ENCODE peak calls at places on chromosomes 11 and 22, in five cellular contexts. C is right lobe of liver; Y is testis; J is neural progenitor cell; I is CD8-positive, alpha-beta T cell. H is an unnamed sample.
A peak's percentile ranks its signal among the peaks of the same experiment; 100 is the strongest.

GRCh38 chr11:22044126-22044525 is 148.8 kb upstream of the ANO5 start:
- DNase-seq in C (no peak), Y (no peak), J (no peak), I (no peak), H (no peak)

GRCh38 chr22:39233736-39234120 is 11.1 kb downstream of the PDGFB start:
- DNase-seq in C (no peak), Y (no peak), J (peak; percentile 60), I (no peak), H (no peak)

GRCh38 chr11:109853156-109853776 is 239.9 kb upstream of the ZC3H12C start:
- DNase-seq in C (no peak), Y (no peak), J (peak; percentile 43), I (no peak), H (no peak)

GRCh38 chr11:3156282-3156660 is 8.8 kb downstream of the OSBPL5 start:
- DNase-seq in C (peak; percentile 27), Y (no peak), J (no peak), I (no peak), H (no peak)

GRCh38 chr11:64894070-64894811 is 15.8 kb upstream of the EHD1 start:
- DNase-seq in C (peak; percentile 91), Y (peak; percentile 84), J (peak; percentile 80), I (peak; percentile 97), H (peak; percentile 74)

GRCh38 chr11:69022268-69022667 is 9.2 kb upstream of the MRGPRF start:
- DNase-seq in C (no peak), Y (no peak), J (no peak), I (no peak), H (no peak)

GRCh38 chr11:109547356-109548027 is 125.5 kb downstream of the C11orf87 start:
- DNase-seq in C (no peak), Y (no peak), J (no peak), I (no peak), H (no peak)

GRCh38 chr11:124961972-124962609 is 8.1 kb downstream of the CCDC15 start:
- DNase-seq in C (no peak), Y (no peak), J (peak; percentile 72), I (no peak), H (no peak)

GRCh38 chr11:3835100-3835485 is 5.7 kb downstream of the RHOG start:
- DNase-seq in C (no peak), Y (no peak), J (no peak), I (no peak), H (no peak)

GRCh38 chr22:19036523-19037273 is 85.5 kb downstream of the DGCR2 start:
- DNase-seq in C (peak; percentile 47), Y (no peak), J (no peak), I (no peak), H (no peak)

GRCh38 chr11:88310246-88310645 is 27.3 kb downstream of the CTSC start:
- DNase-seq in C (no peak), Y (no peak), J (no peak), I (no peak), H (no peak)

GRCh38 chr11:124069429-124070401 is 28.6 kb upstream of the OR10G7 start:
- DNase-seq in C (peak; percentile 64), Y (peak; percentile 43), J (peak; percentile 86), I (no peak), H (no peak)

GRCh38 chr22:44622147-44622427 is 79.9 kb upstream of the PRR5 start:
- DNase-seq in C (no peak), Y (peak; percentile 61), J (peak; percentile 83), I (no peak), H (peak; percentile 10)

GRCh38 chr11:63574856-63575602 is 11.8 kb upstream of the PLAAT2 start:
- DNase-seq in C (peak; percentile 85), Y (peak; percentile 27), J (no peak), I (no peak), H (peak; percentile 49)

GRCh38 chr11:45332486-45332934 is 46.4 kb upstream of the SYT13 start:
- DNase-seq in C (no peak), Y (peak; percentile 45), J (peak; percentile 62), I (peak; percentile 58), H (peak; percentile 45)

GRCh38 chr22:23753371-23753770 is 854 bp downstream of the VPREB3 start:
- DNase-seq in C (no peak), Y (no peak), J (no peak), I (no peak), H (no peak)

GRCh38 chr22:23751441-23751996 is 607 bp upstream of the ZNF70 start:
- DNase-seq in C (no peak), Y (peak; percentile 62), J (peak; percentile 68), I (no peak), H (peak; percentile 61)

GRCh38 chr22:23752750-23753149 is 1.5 kb downstream of the VPREB3 start:
- DNase-seq in C (no peak), Y (no peak), J (no peak), I (no peak), H (no peak)

GRCh38 chr22:23750744-23751440 is at the start of gene ZNF70:
- DNase-seq in C (peak; percentile 91), Y (peak; percentile 95), J (peak; percentile 97), I (peak; percentile 92), H (peak; percentile 89)

GRCh38 chr22:23752090-23752691 is 1.3 kb upstream of the ZNF70 start:
- DNase-seq in C (no peak), Y (no peak), J (no peak), I (no peak), H (peak; percentile 47)
- H3K27ac ChIP-seq in C (no peak overlapping the region), Y (no peak overlapping the region), J (no peak overlapping the region), I (no peak overlapping the region), H (no peak overlapping the region)

DNA sequence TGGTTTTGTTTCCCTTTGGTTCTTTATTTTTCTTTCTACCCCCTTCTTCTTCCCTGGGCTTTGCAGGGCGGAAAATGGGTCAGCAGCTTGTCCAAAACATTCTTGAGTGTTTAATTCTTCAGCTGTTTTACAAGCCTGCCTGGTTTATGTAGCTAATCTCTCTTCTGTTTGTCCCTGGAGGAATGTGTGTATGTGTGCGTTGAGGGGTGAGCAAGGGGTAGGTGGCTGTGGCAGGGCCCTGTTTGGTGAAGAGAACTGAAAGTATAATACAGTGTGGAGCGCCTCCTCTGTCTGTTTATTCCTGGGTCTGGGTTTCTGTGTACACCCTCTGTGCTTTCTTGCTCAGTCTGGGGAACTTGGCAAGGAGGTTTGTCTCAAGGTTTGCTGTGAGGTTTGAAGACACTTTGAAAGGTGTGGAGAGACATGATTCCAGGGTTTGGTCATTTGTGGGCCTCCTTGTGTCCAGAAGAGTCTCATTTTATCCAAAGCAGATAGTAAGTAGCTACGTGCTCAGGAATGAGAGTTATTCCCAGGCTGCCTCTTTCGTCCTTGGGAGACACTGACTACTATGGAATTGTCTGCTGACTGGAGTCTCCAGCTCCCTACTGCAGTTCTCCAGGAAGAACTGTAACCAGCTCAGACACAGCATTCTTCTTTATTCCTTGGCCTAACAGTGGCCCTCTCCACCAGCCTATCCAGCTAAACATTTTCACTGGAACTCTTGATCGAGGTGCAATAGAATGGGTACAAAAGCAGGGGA is 175.6 kb downstream of the ADAMTS15 start:
- DNase-seq in C (no peak), Y (no peak), J (no peak), I (no peak), H (no peak)
- H3K27ac ChIP-seq in C (no peak overlapping the region), Y (no peak overlapping the region), J (no peak overlapping the region), I (no peak overlapping the region), H (no peak overlapping the region)

GRCh38 chr11:71998061-71998460 is 648 bp upstream of the IL18BP start:
- DNase-seq in C (no peak), Y (no peak), J (no peak), I (no peak), H (no peak)

GRCh38 chr11:71995726-71996291 is 2.9 kb upstream of the IL18BP start:
- DNase-seq in C (no peak), Y (no peak), J (no peak), I (no peak), H (no peak)

GRCh38 chr11:71996517-71996916 is 2.2 kb upstream of the IL18BP start:
- DNase-seq in C (no peak), Y (no peak), J (no peak), I (no peak), H (no peak)

GRCh38 chr11:71997594-71997993 is 1.1 kb upstream of the IL18BP start:
- DNase-seq in C (no peak), Y (no peak), J (no peak), I (no peak), H (no peak)

GRCh38 chr11:71996946-71997345 is 1.8 kb upstream of the IL18BP start:
- DNase-seq in C (peak; percentile 62), Y (no peak), J (no peak), I (no peak), H (no peak)
- H3K27ac ChIP-seq in C (no peak overlapping the region), Y (no peak overlapping the region), J (no peak overlapping the region), I (no peak overlapping the region), H (no peak overlapping the region)

GRCh38 chr11:24521586-24521985 is 24.7 kb downstream of the LUZP2 start:
- DNase-seq in C (no peak), Y (no peak), J (no peak), I (no peak), H (no peak)
- H3K27ac ChIP-seq in C (no peak overlapping the region), Y (no peak overlapping the region), J (no peak overlapping the region), I (no peak overlapping the region), H (no peak overlapping the region)

GRCh38 chr22:20136603-20136873 is 4.9 kb downstream of the ZDHHC8 start:
- DNase-seq in C (no peak), Y (no peak), J (no peak), I (no peak), H (no peak)
- H3K27ac ChIP-seq in C (no peak overlapping the region), Y (no peak overlapping the region), J (no peak overlapping the region), I (no peak overlapping the region), H (no peak overlapping the region)

DNA sequence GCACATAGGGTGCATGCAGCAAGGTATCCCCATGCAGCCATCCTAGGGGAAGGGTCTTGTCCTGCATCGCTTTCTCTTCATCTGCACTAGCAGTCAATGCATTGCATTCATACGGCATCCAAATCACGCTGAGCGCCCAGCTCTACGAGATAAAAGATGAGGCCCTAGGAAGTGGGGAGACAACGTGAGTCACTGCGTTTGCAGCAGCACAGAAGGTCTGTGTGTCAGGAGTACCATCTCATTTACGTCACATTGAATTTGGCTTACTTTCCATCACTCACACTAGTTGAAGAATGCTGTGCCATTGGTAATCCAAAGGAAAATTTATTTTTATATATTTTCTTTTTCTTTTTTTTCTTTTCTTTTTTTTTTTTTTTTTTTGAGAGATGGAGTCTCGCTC is 2.5 kb upstream of the ST14 start:
- DNase-seq in C (no peak), Y (no peak), J (no peak), I (no peak), H (no peak)
- H3K27ac ChIP-seq in C (no peak overlapping the region), Y (no peak overlapping the region), J (no peak overlapping the region), I (no peak overlapping the region), H (no peak overlapping the region)

DNA sequence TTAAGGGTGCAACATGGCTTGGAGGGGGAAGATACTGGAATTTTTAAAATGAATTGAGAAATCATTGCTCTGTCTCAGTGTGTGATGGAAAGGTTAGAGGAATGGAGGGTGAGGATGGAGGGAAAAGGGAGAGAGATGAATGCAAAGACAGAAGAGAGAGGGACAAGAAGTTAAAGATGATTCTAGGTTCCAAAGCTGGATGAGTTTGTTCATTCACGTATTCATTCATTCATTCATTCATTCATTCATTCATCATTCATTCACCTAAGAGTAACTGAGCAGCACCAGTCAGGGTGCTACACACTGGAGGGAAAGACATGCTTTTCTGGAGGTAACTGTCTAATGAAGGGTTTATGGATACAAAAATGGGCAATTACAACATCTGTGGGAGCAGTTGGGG is 209.2 kb downstream of the GRIK4 start:
- DNase-seq in C (no peak), Y (no peak), J (no peak), I (no peak), H (no peak)
- H3K27ac ChIP-seq in C (no peak overlapping the region), Y (no peak overlapping the region), J (no peak overlapping the region), I (no peak overlapping the region), H (no peak overlapping the region)